ENCODE peak calls at places on chromosomes 3 and 15, in four cellular contexts. G is WTC11, B is K562, A is HepG2. R is an unnamed sample.

GRCh38 chr3:143700431-143700975 is 147.8 kb downstream of the SLC9A9 start:
- DNase-seq in A (no peak), B (no peak), G (no peak), R (no peak)

GRCh38 chr3:152737021-152737908 is 97.7 kb upstream of the P2RY1 start:
- DNase-seq in A (no peak), G (no peak), B (no peak), R (peak)

GRCh38 chr15:65032823-65033537 is 3.5 kb upstream of the MTFMT start:
- DNase-seq in B (peak), G (peak), A (peak), R (no peak)

GRCh38 chr3:171838218-171838720 is 4.9 kb upstream of the TMEM212 start:
- DNase-seq in A (peak), B (no peak), G (no peak), R (no peak)

GRCh38 chr3:29239377-29239776 is 41.5 kb upstream of the RBMS3 start:
- DNase-seq in B (no peak), A (no peak), G (no peak), R (no peak)

GRCh38 chr15:74618841-74619596 is 3.4 kb downstream of the CLK3 start:
- DNase-seq in B (no peak), A (peak), G (no peak), R (no peak)

GRCh38 chr3:46609944-46610722 is 2.2 kb upstream of the FAM240A start:
- DNase-seq in G (no peak), B (no peak), A (no peak), R (no peak)

GRCh38 chr3:126419151-126419703 is 24.5 kb downstream of the CFAP100 start:
- DNase-seq in A (no peak), G (no peak), B (no peak), R (no peak)

GRCh38 chr3:194031867-194032635 is 103.9 kb upstream of the HES1 start:
- DNase-seq in A (no peak), B (no peak), G (no peak), R (no peak)

GRCh38 chr15:78195735-78196201 is 38.6 kb downstream of the ACSBG1 start:
- DNase-seq in B (peak), G (peak), A (peak), R (no peak)

GRCh38 chr15:72116680-72117447 is 1.1 kb downstream of the MYO9A start:
- DNase-seq in B (peak), A (no peak), G (no peak), R (no peak)

GRCh38 chr15:70826634-70827033 is 27.3 kb downstream of the LARP6 start:
- DNase-seq in B (no peak), A (peak), G (no peak), R (no peak)

GRCh38 chr3:13782501-13782900 is 97.4 kb downstream of the WNT7A start:
- DNase-seq in B (no peak), A (no peak), G (no peak), R (no peak)

GRCh38 chr3:110307065-110307809 is 764.4 kb upstream of the NECTIN3 start:
- DNase-seq in A (no peak), B (no peak), G (no peak), R (no peak)

GRCh38 chr15:83011271-83012037 is at the start of gene C15orf40:
- DNase-seq in A (peak), B (peak), G (peak), R (peak)

GRCh38 chr15:52466134-52466701 is 62.5 kb downstream of the MYO5A start:
- DNase-seq in G (peak), A (no peak), B (no peak), R (peak)

GRCh38 chr15:56835598-56836275 is 82.7 kb upstream of the TCF12 start:
- DNase-seq in B (no peak), A (no peak), G (no peak), R (no peak)

GRCh38 chr3:102238362-102238761 is 196.5 kb upstream of the ZPLD1 start:
- DNase-seq in A (no peak), B (no peak), G (no peak), R (no peak)

GRCh38 chr3:129417354-129417753 is 11.1 kb downstream of the EFCAB12 start:
- DNase-seq in G (no peak), A (no peak), B (no peak), R (no peak)

GRCh38 chr3:75692061-75692460 is 27.9 kb downstream of the FRG2C start:
- DNase-seq in A (no peak), B (no peak), G (no peak), R (no peak)

GRCh38 chr15:29456255-29456654 is 186.6 kb upstream of the NSMCE3 start:
- DNase-seq in B (no peak), G (no peak), A (no peak), R (no peak)

GRCh38 chr3:72960812-72961518 is 35.6 kb upstream of the PPP4R2 start:
- DNase-seq in G (no peak), A (peak), B (no peak), R (no peak)

GRCh38 chr3:64648927-64649906 is 38.6 kb downstream of the ADAMTS9 start:
- DNase-seq in B (no peak), G (no peak), A (no peak), R (no peak)

GRCh38 chr3:146813496-146813895 is 208.3 kb upstream of the PLSCR5 start:
- DNase-seq in B (no peak), G (no peak), A (no peak), R (no peak)

GRCh38 chr15:78506971-78507830 is at the start of gene HYKK:
- DNase-seq in G (peak), A (peak), B (peak), R (peak)

GRCh38 chr15:66644815-66645345 is 57.2 kb upstream of the SMAD6 start:
- DNase-seq in B (no peak), A (no peak), G (no peak), R (no peak)

GRCh38 chr3:170815340-170815739 is 54.7 kb downstream of the RPL22L1 start:
- DNase-seq in G (peak), A (peak), B (peak), R (no peak)

GRCh38 chr15:99692825-99693224 is 40.4 kb downstream of the LYSMD4 start:
- DNase-seq in A (no peak), B (no peak), G (no peak), R (no peak)

GRCh38 chr3:190266915-190267290 is 55.3 kb downstream of the CLDN1 start:
- DNase-seq in A (no peak), G (no peak), B (no peak), R (no peak)

GRCh38 chr15:23003736-23004135 is 23.6 kb upstream of the CYFIP1 start:
- DNase-seq in B (no peak), G (no peak), A (no peak), R (no peak)

GRCh38 chr15:53746101-53746500 is 13.4 kb downstream of the WDR72 start:
- DNase-seq in B (no peak), G (no peak), A (no peak), R (no peak)

GRCh38 chr3:23685484-23686258 is 120.1 kb upstream of the UBE2E1 start:
- DNase-seq in G (no peak), A (peak), B (peak), R (no peak)

DNA sequence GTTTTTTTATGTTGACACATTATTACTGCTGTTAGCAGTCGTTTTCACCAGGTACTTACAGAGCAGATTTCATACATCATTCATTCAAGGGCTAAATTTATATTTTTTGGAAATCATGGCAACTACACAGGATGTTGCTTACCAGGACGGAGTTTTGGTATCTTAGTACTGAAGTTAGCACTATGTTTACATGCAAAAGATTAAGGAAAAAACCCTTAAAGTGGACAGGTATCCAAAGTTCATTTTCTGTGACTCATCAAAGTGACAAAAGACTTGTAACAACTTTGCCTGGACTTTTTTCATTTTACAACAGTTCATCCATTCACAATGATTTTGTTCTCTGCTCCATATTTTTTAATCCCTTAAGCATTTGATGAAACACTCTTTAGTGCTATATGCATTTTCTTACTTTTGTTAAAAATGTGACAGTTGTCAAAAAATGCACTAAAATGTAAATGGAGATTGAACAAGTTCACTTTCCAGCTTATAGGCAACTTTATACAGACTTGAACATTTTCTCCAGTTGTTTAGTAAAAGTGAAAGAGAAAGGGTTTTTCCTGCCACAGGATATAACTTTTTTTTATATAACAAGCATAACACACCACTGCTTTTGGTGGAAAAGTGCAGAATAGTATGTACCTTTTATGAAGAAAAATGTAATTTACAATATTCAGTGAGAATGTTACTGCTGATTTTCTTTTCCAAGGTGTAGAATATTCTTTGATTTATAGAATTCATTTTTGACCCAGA is 104.1 kb downstream of the STT3B start:
- DNase-seq in B (no peak), A (peak), G (no peak), R (no peak)
- TF ChIP-seq NR2C2 in B (no peak), A (no peak), G (no peak), R (no peak)

GRCh38 chr3:149998946-149999345 is 28.3 kb upstream of the PFN2 start:
- DNase-seq in B (no peak), G (no peak), A (no peak), R (no peak)

GRCh38 chr3:150000631-150001030 is 29.9 kb upstream of the PFN2 start:
- DNase-seq in A (no peak), G (no peak), B (no peak), R (no peak)

GRCh38 chr3:149999421-149999820 is 28.7 kb upstream of the PFN2 start:
- DNase-seq in A (no peak), B (no peak), G (no peak), R (no peak)
- TF ChIP-seq NR2C2 in A (no peak), B (no peak), G (no peak), R (no peak)

GRCh38 chr15:58506064-58506490 is 74.3 kb downstream of the LIPC start:
- DNase-seq in B (no peak), G (no peak), A (no peak), R (no peak)

GRCh38 chr15:58506787-58507671 is 75.2 kb downstream of the LIPC start:
- DNase-seq in B (no peak), G (no peak), A (no peak), R (no peak)

GRCh38 chr15:58504674-58505234 is 73.0 kb downstream of the LIPC start:
- DNase-seq in A (no peak), B (no peak), G (no peak), R (peak)

GRCh38 chr15:58503139-58504027 is 71.6 kb downstream of the LIPC start:
- DNase-seq in B (no peak), A (no peak), G (no peak), R (no peak)

DNA sequence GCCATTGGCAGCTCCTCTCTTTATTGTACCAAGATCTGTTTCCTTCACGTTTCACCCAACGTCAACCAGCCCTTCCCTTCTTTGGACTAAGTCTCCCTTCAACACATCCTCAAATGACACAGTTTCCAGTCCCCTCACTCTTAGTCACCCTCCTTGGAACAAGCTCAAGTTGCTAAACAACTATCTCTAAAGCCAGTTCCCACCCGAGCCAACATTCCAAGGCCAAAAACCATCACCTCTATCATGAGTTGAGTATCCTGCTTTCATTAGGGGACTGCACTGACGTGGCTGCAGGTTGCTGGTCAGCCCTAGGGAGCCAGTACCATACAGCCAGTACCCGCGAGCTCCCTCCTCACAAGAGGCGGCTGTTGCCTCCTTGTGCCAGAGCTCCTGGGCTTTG is 73.8 kb downstream of the LIPC start:
- DNase-seq in B (no peak), G (no peak), A (no peak), R (no peak)
- TF ChIP-seq NR2C2 in B (no peak), G (no peak), A (no peak), R (no peak)

DNA sequence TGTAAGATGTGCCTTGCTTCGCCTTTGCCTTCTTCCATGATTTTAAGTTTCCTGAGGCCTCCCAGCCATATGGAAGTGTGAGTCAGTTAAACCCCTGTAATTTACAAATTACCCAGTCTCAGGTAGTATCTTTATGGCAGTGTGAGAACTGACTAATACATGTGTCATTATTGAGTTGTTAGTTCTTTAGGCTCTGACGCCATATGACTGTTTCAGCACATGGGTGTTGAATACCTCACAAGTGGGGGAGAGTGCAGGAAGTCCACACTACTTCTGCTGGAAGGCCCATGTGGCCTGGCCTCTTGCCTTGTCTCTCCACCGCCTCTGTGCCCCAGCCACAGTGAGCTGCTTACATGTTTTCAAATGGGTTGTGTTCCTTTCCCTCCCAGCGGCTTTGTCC is 28.5 kb downstream of the MFSD1 start:
- DNase-seq in B (no peak), A (no peak), G (no peak), R (no peak)
- TF ChIP-seq NR2C2 in B (no peak), A (no peak), G (no peak), R (no peak)